ENCODE peak calls at places on chromosome 18, in eight cellular contexts. X is upper lobe of left lung, H is tibial nerve, F is lung, Y is right lobe of liver, R is thoracic aorta, Z is MM.1S, L is Caco-2. V is an unnamed sample.

GRCh38 chr18:12307871-12308385 is at the start of gene TUBB6:
- DNase-seq in Z (no peak), F (peak; percentile 64), L (peak; percentile 79), Y (peak; percentile 77), X (peak; percentile 40), R (no peak), H (peak; percentile 37), V (peak; percentile 91)

GRCh38 chr18:71239111-71239624 is 950.3 kb downstream of the SOCS6 start:
- DNase-seq in L (no peak), F (no peak), R (no peak), X (no peak), Y (no peak), Z (no peak), H (no peak), V (no peak)

GRCh38 chr18:74457743-74458465 is 796 bp upstream of the DIPK1C start:
- DNase-seq in Y (no peak), X (no peak), L (no peak), H (no peak), R (no peak), Z (no peak), F (no peak), V (no peak)

GRCh38 chr18:58896734-58897508 is 32.2 kb downstream of the ZNF532 start:
- DNase-seq in Y (no peak), L (no peak), Z (no peak), F (no peak), H (no peak), X (no peak), R (no peak), V (no peak)

GRCh38 chr18:75408554-75409506 is 18.7 kb downstream of the SMIM21 start:
- DNase-seq in R (no peak), X (no peak), Y (no peak), H (no peak), F (no peak), L (no peak), Z (no peak), V (no peak)

GRCh38 chr18:14100503-14101286 is 31.5 kb downstream of the ZNF519 start:
- DNase-seq in L (no peak), F (no peak), Z (no peak), R (no peak), Y (no peak), X (no peak), H (no peak), V (no peak)

GRCh38 chr18:2889761-2890192 is 43.0 kb downstream of the EMILIN2 start:
- DNase-seq in L (no peak), F (no peak), Z (no peak), R (no peak), X (peak; percentile 8), H (no peak), Y (no peak), V (peak; percentile 61)

GRCh38 chr18:28961669-28962228 is 784.8 kb upstream of the CDH2 start:
- DNase-seq in R (no peak), F (no peak), Z (peak; percentile 36), X (no peak), L (peak; percentile 29), H (no peak), Y (no peak), V (peak; percentile 36)

GRCh38 chr18:74995404-74995737 is 213.6 kb downstream of the PTGR3 start:
- DNase-seq in H (no peak), R (no peak), L (no peak), F (no peak), X (no peak), Y (no peak), Z (no peak), V (no peak)

GRCh38 chr18:3595282-3596273 is 145.6 kb downstream of the TGIF1 start:
- DNase-seq in R (peak; percentile 46), Y (no peak), Z (no peak), X (peak; percentile 57), H (no peak), L (peak; percentile 52), F (no peak), V (no peak)

GRCh38 chr18:75244336-75244735 is 33.7 kb downstream of the TSHZ1 start:
- DNase-seq in Z (no peak), Y (no peak), R (no peak), H (no peak), L (peak; percentile 31), X (no peak), F (no peak), V (no peak)

GRCh38 chr18:63844254-63844653 is 43.3 kb upstream of the SERPINB2 start:
- DNase-seq in Z (peak; percentile 68), Y (no peak), R (no peak), F (no peak), H (no peak), L (peak; percentile 1), X (no peak), V (peak; percentile 34)

GRCh38 chr18:13313006-13313661 is 94.6 kb downstream of the LDLRAD4 start:
- DNase-seq in F (no peak), L (no peak), R (no peak), X (no peak), H (no peak), Z (no peak), Y (peak; percentile 71), V (no peak)

GRCh38 chr18:8750954-8751415 is 45.6 kb downstream of the MTCL1 start:
- DNase-seq in X (no peak), L (no peak), Y (no peak), H (no peak), F (no peak), Z (no peak), R (no peak), V (no peak)

DNA sequence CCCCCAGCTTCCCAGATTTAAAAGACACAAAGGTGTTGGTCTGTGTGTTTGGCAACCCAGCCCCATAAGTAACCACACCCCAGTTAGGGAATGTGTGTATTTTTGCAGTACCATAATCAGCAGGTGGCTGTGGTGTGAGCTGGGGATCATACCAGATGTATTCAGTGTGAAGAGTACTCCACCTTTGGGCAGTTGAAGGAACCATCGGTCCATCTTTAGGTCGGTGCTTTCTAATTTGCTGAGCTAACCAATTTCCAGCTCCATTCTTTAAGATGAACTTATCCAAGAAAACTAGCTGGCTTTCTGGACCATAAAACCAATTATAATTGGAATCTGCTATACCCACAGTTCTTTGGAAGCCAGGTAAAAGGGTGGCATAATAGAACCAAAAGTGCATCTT is 3.2 kb downstream of the DSEL start:
- DNase-seq in R (no peak), L (peak; percentile 1), X (no peak), Y (no peak), Z (peak; percentile 19), F (no peak), H (no peak), V (no peak)
- TF ChIP-seq CTCF in R (no peak), L (no peak), X (no peak), Y (no peak), Z (no peak), F (no peak), H (no peak), V (no peak)

DNA sequence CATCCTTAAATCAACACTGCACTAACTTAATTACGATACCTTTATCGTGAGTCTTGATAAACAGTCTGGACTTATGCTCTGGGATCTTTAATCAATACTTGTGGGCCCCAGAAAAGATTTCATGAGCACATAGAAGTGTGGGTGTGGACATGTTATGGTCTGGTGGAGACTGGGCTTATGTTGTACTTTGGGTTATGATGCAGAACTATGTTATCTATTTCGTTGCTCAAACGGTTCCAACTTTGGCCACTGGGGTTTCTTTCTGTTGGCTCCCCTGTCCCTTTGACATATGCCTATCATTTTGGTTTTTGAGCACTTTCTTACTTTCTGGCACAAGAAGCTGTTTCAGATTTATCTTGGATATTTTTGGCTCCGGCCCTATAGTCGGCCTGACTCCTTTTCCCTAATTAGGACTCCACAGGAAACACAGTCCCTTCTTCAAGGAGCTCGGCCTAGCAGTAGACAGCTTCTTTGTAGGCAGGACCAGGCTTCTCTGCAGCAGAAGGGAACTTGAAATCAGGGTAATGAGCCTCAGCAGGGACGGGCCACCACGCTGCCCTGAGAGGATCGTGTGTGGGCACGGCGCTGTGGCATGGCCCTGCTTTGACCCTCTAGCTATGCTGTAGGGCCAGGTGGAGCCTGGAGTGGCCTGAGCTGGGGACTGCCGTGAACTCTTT is 54.6 kb upstream of the TXNDC2 start:
- DNase-seq in L (no peak), F (no peak), Y (no peak), R (no peak), Z (no peak), H (no peak), X (no peak), V (no peak)
- H3K4me1 ChIP-seq in L (peaks cover 12% of the 10 kb centered on the region), F (peaks cover 9% of the 10 kb centered on the region), Y (no peaks in the 10 kb centered on the region), R (peaks cover 18% of the 10 kb centered on the region), Z (no peaks in the 10 kb centered on the region), H (peaks cover 7% of the 10 kb centered on the region), X (peaks cover 32% of the 10 kb centered on the region), V (peaks cover 10% of the 10 kb centered on the region)

GRCh38 chr18:76495435-76496199 is 575 bp upstream of the ZNF516 start:
- DNase-seq in F (no peak), Y (peak; percentile 56), R (no peak), H (no peak), X (peak; percentile 62), Z (peak; percentile 27), L (peak; percentile 12), V (peak; percentile 54)
- TF ChIP-seq CTCF in F (no peak), Y (no peak), R (no peak), H (no peak), X (no peak), Z (no peak), L (no peak), V (no peak)

GRCh38 chr18:49026501-49027378 is 76.0 kb upstream of the SMAD7 start:
- DNase-seq in Y (no peak), R (no peak), Z (no peak), H (no peak), X (no peak), L (no peak), F (no peak), V (no peak)
- H3K4me1 ChIP-seq in Y (no peaks in the 10 kb centered on the region), R (no peaks in the 10 kb centered on the region), Z (no peaks in the 10 kb centered on the region), H (no peaks in the 10 kb centered on the region), X (no peaks in the 10 kb centered on the region), L (no peaks in the 10 kb centered on the region), F (no peaks in the 10 kb centered on the region), V (no peaks in the 10 kb centered on the region)

GRCh38 chr18:56238576-56238975 is 399.8 kb downstream of the TXNL1 start:
- DNase-seq in F (no peak), X (no peak), Y (no peak), R (no peak), H (no peak), Z (no peak), L (no peak), V (peak; percentile 6)
- TF ChIP-seq CTCF in F (no peak), X (no peak), Y (no peak), R (no peak), H (no peak), Z (peak; percentile 13), L (no peak), V (peak; percentile 8)